ENCODE peak calls at places on chromosomes 7 and 10, in six cellular contexts. V is stomach, B is prostate gland, D is gastrocnemius medialis, Z is suprapubic skin, K is A549. C is an unnamed sample.

GRCh38 chr10:126647116-126647515 is 23.4 kb downstream of the C10orf90 start:
- DNase-seq in K (no peak), B (no peak), Z (no peak), D (no peak), V (no peak), C (no peak)

GRCh38 chr7:98993024-98993897 is 114.9 kb downstream of the TRRAP start:
- DNase-seq in B (no peak), Z (peak), K (peak), V (no peak), D (no peak), C (peak)

GRCh38 chr7:142357953-142358520 is 100.2 kb upstream of the PRSS58 start:
- DNase-seq in Z (no peak), D (peak), V (no peak), K (peak), B (no peak), C (peak)

GRCh38 chr10:126207313-126207771 is 180.9 kb downstream of the ADAM12 start:
- DNase-seq in D (no peak), Z (no peak), K (no peak), V (no peak), B (no peak), C (no peak)

GRCh38 chr10:1732501-1733123 is 4.7 kb downstream of the ADARB2 start:
- DNase-seq in D (no peak), K (no peak), V (no peak), B (peak), Z (no peak), C (no peak)

GRCh38 chr7:69599879-69600764 is 1.8 kb downstream of the AUTS2 start:
- DNase-seq in D (no peak), V (no peak), B (peak), Z (no peak), K (no peak), C (no peak)

GRCh38 chr10:96606216-96606615 is 19.4 kb upstream of the TM9SF3 start:
- DNase-seq in Z (no peak), B (no peak), K (no peak), D (no peak), V (no peak), C (no peak)

GRCh38 chr10:103706047-103706446 is 149.3 kb downstream of the SH3PXD2A start:
- DNase-seq in D (no peak), V (no peak), K (no peak), B (no peak), Z (no peak), C (no peak)

GRCh38 chr7:73909051-73909941 is 48.3 kb downstream of the TMEM270 start:
- DNase-seq in K (no peak), B (no peak), D (no peak), V (peak), Z (peak), C (no peak)

GRCh38 chr7:151406886-151407583 is 2.8 kb downstream of the WDR86 start:
- DNase-seq in B (no peak), D (no peak), V (no peak), Z (no peak), K (no peak), C (no peak)

GRCh38 chr10:98394855-98395440 is 20.0 kb downstream of the PYROXD2 start:
- DNase-seq in D (no peak), V (no peak), Z (no peak), K (no peak), B (no peak), C (no peak)

GRCh38 chr7:100879685-100880261 is 4.9 kb downstream of the SRRT start:
- DNase-seq in Z (no peak), V (no peak), D (no peak), K (no peak), B (no peak), C (no peak)

GRCh38 chr10:100303724-100304319 is 17.3 kb upstream of the BLOC1S2 start:
- DNase-seq in B (no peak), V (no peak), Z (no peak), K (peak), D (no peak), C (no peak)

GRCh38 chr7:149864751-149865150 is 9.0 kb upstream of the ATP6V0E2 start:
- DNase-seq in K (no peak), Z (peak), V (no peak), B (no peak), D (no peak), C (no peak)

GRCh38 chr7:91243591-91244368 is 20.5 kb upstream of the FZD1 start:
- DNase-seq in Z (no peak), K (no peak), B (no peak), V (no peak), D (no peak), C (no peak)

GRCh38 chr10:115861455-115861854 is 411.6 kb downstream of the GFRA1 start:
- DNase-seq in D (no peak), Z (no peak), V (no peak), B (no peak), K (no peak), C (no peak)

GRCh38 chr10:31419394-31420063 is 100.5 kb downstream of the ZEB1 start:
- DNase-seq in K (no peak), B (no peak), V (no peak), Z (no peak), D (no peak), C (no peak)

GRCh38 chr10:33616921-33617320 is 282.5 kb upstream of the NRP1 start:
- DNase-seq in B (no peak), K (no peak), V (no peak), D (no peak), Z (no peak), C (no peak)

GRCh38 chr10:30154561-30154960 is 95.2 kb upstream of the JCAD start:
- DNase-seq in Z (no peak), K (no peak), V (no peak), D (no peak), B (no peak), C (no peak)

GRCh38 chr7:22178735-22179134 is 178.2 kb downstream of the RAPGEF5 start:
- DNase-seq in K (no peak), D (no peak), B (no peak), V (no peak), Z (no peak), C (no peak)

GRCh38 chr10:130244928-130245495 is 108.8 kb downstream of the GLRX3 start:
- DNase-seq in B (no peak), K (no peak), Z (peak), V (peak), D (no peak), C (no peak)

GRCh38 chr10:132828681-132829080 is 42.7 kb upstream of the NKX6-2 start:
- DNase-seq in D (no peak), V (no peak), K (no peak), Z (no peak), B (no peak), C (peak)

GRCh38 chr7:67896721-67897120 is 900.1 kb downstream of the TYW1 start:
- DNase-seq in B (no peak), Z (no peak), K (no peak), V (no peak), D (no peak), C (no peak)
- TF ChIP-seq POLR2A in B (no peak), Z (no peak), K (no peak), V (no peak), D (no peak), C (no peak)

GRCh38 chr7:154503962-154504550 is 451.9 kb downstream of the DPP6 start:
- DNase-seq in V (no peak), D (no peak), B (no peak), Z (no peak), K (peak), C (no peak)
- H3K4me3 ChIP-seq in V (no peak), D (no peak), B (no peak), Z (no peak), K (no peak), C (no peak)

GRCh38 chr10:23525406-23525805 is 86.5 kb downstream of the OTUD1 start:
- DNase-seq in Z (no peak), B (peak), V (no peak), K (peak), D (peak), C (no peak)
- TF ChIP-seq CTCF in Z (peak), B (peak), V (peak), K (peak), D (peak), C (no peak)

GRCh38 chr7:41189866-41190265 is 513.0 kb downstream of the INHBA start:
- DNase-seq in D (no peak), V (no peak), K (peak), Z (no peak), B (no peak), C (no peak)
- TF ChIP-seq POLR2A in D (no peak), V (no peak), K (no peak), Z (no peak), B (no peak), C (no peak)

GRCh38 chr7:127807829-127808228 is 155.8 kb downstream of the SND1 start:
- DNase-seq in D (no peak), K (no peak), Z (no peak), V (no peak), B (no peak), C (no peak)

GRCh38 chr7:127810691-127811660 is 159.0 kb downstream of the SND1 start:
- DNase-seq in K (no peak), D (no peak), Z (no peak), B (no peak), V (no peak), C (no peak)

GRCh38 chr7:127807340-127807739 is 155.3 kb downstream of the SND1 start:
- DNase-seq in D (no peak), Z (no peak), V (no peak), B (no peak), K (no peak), C (no peak)

GRCh38 chr7:127812540-127812939 is 160.5 kb downstream of the SND1 start:
- DNase-seq in K (no peak), V (no peak), Z (no peak), B (no peak), D (no peak), C (no peak)

GRCh38 chr7:127809285-127809702 is 157.3 kb downstream of the SND1 start:
- DNase-seq in K (no peak), D (peak), B (no peak), Z (no peak), V (no peak), C (no peak)
- H3K4me3 ChIP-seq in K (no peak), D (no peak), B (no peak), Z (no peak), V (no peak), C (no peak)

GRCh38 chr10:21496285-21497176 is 29.0 kb downstream of the SKIDA1 start:
- DNase-seq in K (peak), D (peak), V (peak), B (peak), Z (no peak), C (peak)
- TF ChIP-seq CTCF in K (peak), D (no peak), V (no peak), B (peak), Z (peak), C (no peak)

GRCh38 chr10:121596668-121597503 is 1.4 kb downstream of the FGFR2 start:
- DNase-seq in K (no peak), B (peak), Z (no peak), D (no peak), V (peak), C (peak)

GRCh38 chr10:121595806-121596667 is 2.2 kb downstream of the FGFR2 start:
- DNase-seq in V (no peak), K (no peak), D (no peak), B (peak), Z (no peak), C (peak)

GRCh38 chr10:121601458-121601857 is 3.2 kb upstream of the FGFR2 start:
- DNase-seq in B (no peak), K (no peak), V (no peak), D (no peak), Z (no peak), C (peak)

GRCh38 chr10:121597504-121598241 is 571 bp downstream of the FGFR2 start:
- DNase-seq in Z (no peak), V (no peak), B (peak), D (no peak), K (no peak), C (peak)

GRCh38 chr10:121598261-121599249 is at the start of gene FGFR2:
- DNase-seq in K (peak), Z (no peak), V (peak), D (peak), B (peak), C (peak)
- TF ChIP-seq POLR2A in K (no peak), Z (peak), V (no peak), D (no peak), B (peak), C (no peak)

GRCh38 chr7:93980744-93981479 is 23.2 kb downstream of the BET1 start:
- DNase-seq in B (no peak), Z (no peak), V (no peak), K (no peak), D (no peak), C (no peak)
- H3K4me3 ChIP-seq in B (no peak), Z (no peak), V (no peak), K (no peak), D (no peak), C (no peak)

GRCh38 chr7:1020849-1021251 is 23.5 kb upstream of the GPR146 start:
- DNase-seq in B (no peak), Z (no peak), D (no peak), K (no peak), V (no peak), C (no peak)
- TF ChIP-seq CTCF in B (peak), Z (no peak), D (no peak), K (peak), V (no peak), C (no peak)

C was measured in lower leg skin.